ENCODE peak calls at places on chromosome 2, in five cellular contexts. S, L, W, U and J are unnamed samples.
A peak's percentile ranks its signal among the peaks of the same experiment; 100 is the strongest.

GRCh38 chr2:172710584-172711024 is 25.0 kb upstream of the RAPGEF4 start:
- DNase-seq in L (no peak), U (no peak), S (no peak), W (no peak), J (peak; percentile 47)

GRCh38 chr2:5482929-5483331 is 209.3 kb upstream of the SOX11 start:
- DNase-seq in U (no peak), S (no peak), L (no peak), W (no peak), J (no peak)

GRCh38 chr2:191359186-191359585 is 114.0 kb downstream of the MYO1B start:
- DNase-seq in W (no peak), S (no peak), L (no peak), U (no peak), J (no peak)

GRCh38 chr2:164243315-164243714 is 378.0 kb downstream of the GRB14 start:
- DNase-seq in S (no peak), U (no peak), L (no peak), W (no peak), J (no peak)

GRCh38 chr2:151827564-151828142 is 568 bp downstream of the ARL5A start:
- DNase-seq in S (peak; percentile 48), U (peak; percentile 65), L (no peak), W (no peak), J (peak; percentile 29)

GRCh38 chr2:84181927-84182326 is 277.2 kb downstream of the SUCLG1 start:
- DNase-seq in U (no peak), W (no peak), L (no peak), S (no peak), J (no peak)

GRCh38 chr2:86697539-86697938 is 22.6 kb upstream of the RMND5A start:
- DNase-seq in S (no peak), W (no peak), U (no peak), L (no peak), J (peak; percentile 29)

GRCh38 chr2:8214221-8214620 is 467.6 kb upstream of the ID2 start:
- DNase-seq in L (no peak), U (no peak), S (no peak), W (no peak), J (no peak)

DNA sequence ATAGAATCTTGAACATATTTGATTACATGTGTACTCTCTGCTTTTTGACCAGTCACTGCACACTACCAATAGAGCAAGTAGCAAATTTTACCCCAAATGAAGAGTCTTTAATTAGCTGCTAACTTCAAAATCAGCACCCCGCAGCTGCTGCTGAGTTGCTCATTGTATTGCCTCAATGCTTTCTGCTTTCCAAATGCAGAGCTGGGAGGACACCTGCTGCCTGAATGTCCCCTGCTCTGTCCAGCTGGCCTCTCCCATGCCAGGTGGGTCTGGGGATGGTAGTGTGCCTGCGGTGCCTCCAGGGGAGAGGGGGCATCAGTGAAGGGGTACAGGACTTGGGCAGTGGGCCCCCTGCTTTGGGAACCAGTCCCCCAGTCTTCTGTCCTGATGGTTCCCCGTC is 184.8 kb downstream of the PRKCE start:
- DNase-seq in L (no peak), W (no peak), U (no peak), S (no peak), J (peak; percentile 32)
- TF ChIP-seq CTCF in L (no peak), W (no peak), U (no peak), S (no peak), J (peak; percentile 26)

DNA sequence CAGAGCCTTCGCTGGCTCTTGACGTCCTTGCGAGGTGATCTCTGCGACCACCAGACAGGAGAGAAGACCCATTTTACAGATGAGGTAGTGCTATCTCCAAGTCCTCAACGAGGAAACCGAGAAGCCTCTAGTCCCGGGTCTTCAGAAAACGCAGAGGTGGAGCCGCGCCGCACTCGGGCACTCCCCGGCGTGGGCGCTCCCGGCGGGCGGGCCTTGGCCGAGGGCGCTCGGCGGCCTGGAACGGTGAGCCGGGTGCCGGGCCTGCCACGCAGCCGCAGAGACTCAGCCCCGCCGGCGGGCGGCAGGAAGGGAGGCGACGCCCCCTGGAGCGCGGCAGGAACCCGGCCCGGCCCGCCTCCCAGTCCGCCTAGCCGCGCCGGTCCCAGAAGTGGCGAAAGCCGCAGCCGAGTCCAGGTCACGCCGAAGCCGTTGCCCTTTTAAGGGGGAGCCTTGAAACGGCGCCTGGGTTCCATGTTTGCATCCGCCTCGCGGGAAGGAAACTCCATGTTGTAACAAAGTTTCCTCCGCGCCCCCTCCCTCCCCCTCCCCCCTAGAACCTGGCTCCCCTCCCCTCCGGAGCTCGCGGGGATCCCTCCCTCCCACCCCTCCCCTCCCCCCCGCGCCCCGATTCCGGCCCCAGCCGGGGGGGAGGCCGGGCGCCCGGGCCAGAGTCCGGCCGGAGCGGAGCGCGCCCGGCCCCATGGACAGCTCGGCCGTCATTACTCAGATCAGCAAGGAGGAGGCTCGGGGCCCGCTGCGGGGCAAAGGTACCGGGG is at the start of gene CTDSP1:
- DNase-seq in W (peak; percentile 96), S (peak; percentile 98), L (peak; percentile 89), U (peak; percentile 98), J (peak; percentile 94)
- TF ChIP-seq CTCF in W (peak; percentile 44), S (no peak), L (no peak), U (no peak), J (no peak)

DNA sequence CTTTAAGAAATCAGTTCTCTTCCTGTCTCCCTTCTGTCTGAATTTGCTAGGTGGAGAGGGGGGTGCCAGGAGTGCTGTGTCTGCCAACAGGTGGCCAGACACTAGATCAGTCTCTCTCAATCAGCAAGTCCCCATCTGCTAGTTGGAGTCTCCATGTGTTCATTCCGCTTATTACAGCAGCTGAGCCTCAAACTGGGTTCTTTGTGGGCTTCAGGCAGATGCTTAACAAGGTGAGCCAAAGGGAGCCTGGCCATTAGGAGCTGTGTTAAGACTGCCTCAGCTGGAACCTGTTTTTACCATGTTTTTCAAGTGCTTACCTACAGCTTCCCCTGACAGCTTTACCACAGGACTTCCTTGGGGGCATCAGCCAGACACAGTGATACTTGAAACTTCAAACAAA is 401.9 kb downstream of the LRP1B start:
- DNase-seq in W (no peak), L (no peak), U (no peak), S (no peak), J (no peak)
- TF ChIP-seq CTCF in W (no peak), L (no peak), U (no peak), S (no peak), J (no peak)

GRCh38 chr2:72846171-72847095 is 20.6 kb upstream of the EXOC6B start:
- DNase-seq in W (no peak), S (no peak), L (no peak), U (no peak), J (no peak)

GRCh38 chr2:72848436-72848835 is 22.6 kb upstream of the EXOC6B start:
- DNase-seq in L (no peak), W (no peak), U (no peak), S (no peak), J (no peak)

GRCh38 chr2:72841462-72842125 is 15.8 kb upstream of the EXOC6B start:
- DNase-seq in U (no peak), W (no peak), L (no peak), S (no peak), J (no peak)

GRCh38 chr2:72847916-72848315 is 22.1 kb upstream of the EXOC6B start:
- DNase-seq in U (no peak), L (no peak), W (no peak), S (no peak), J (no peak)

GRCh38 chr2:72843301-72843700 is 17.5 kb upstream of the EXOC6B start:
- DNase-seq in W (no peak), U (no peak), S (no peak), L (no peak), J (no peak)
- TF ChIP-seq CTCF in W (no peak), U (no peak), S (no peak), L (peak; percentile 4), J (no peak)